ENCODE peak calls at places on chromosomes 13 and 19, in eight cellular contexts. One of them, this sample, is unnamed.

GRCh38 chr13:35475960-35476943 is at the start of gene MAB21L1:
- DNase-seq in CD4-positive, alpha-beta T cell: no peak
- DNase-seq in stimulated activated CD4-positive, alpha-beta T cell treated with anti-CD3 and anti-CD28 coated beads, Interleukin-4, amount 100 ng/mL, for 4 hours: no peak
- DNase-seq in stimulated activated CD8-positive, alpha-beta memory T cell treated with anti-CD3 and anti-CD28 coated beads, Interleukin-2, amount 100 ng/mL, for 48 hours: no peak
- DNase-seq in A549: no peak
- DNase-seq in mesothelial cell of epicardium: no peak
- DNase-seq in esophagus squamous epithelium: no peak
- DNase-seq in stimulated activated naive CD4-positive, alpha-beta T cell treated with Interleukin-2 at 50 U/mL for 16 hours: no peak
- DNase-seq in this sample: peak

GRCh38 chr19:3353493-3353892 is 12.9 kb upstream of the NFIC start:
- DNase-seq in A549: no peak
- DNase-seq in stimulated activated CD8-positive, alpha-beta memory T cell treated with anti-CD3 and anti-CD28 coated beads, Interleukin-2, amount 100 ng/mL, for 48 hours: no peak
- DNase-seq in mesothelial cell of epicardium: no peak
- DNase-seq in stimulated activated CD4-positive, alpha-beta T cell treated with anti-CD3 and anti-CD28 coated beads, Interleukin-4, amount 100 ng/mL, for 4 hours: no peak
- DNase-seq in esophagus squamous epithelium: no peak
- DNase-seq in CD4-positive, alpha-beta T cell: no peak
- DNase-seq in stimulated activated naive CD4-positive, alpha-beta T cell treated with Interleukin-2 at 50 U/mL for 16 hours: no peak
- DNase-seq in this sample: no peak

GRCh38 chr19:7494416-7495098 is 5.7 kb upstream of the PEX11G start:
- DNase-seq in stimulated activated CD4-positive, alpha-beta T cell treated with anti-CD3 and anti-CD28 coated beads, Interleukin-4, amount 100 ng/mL, for 4 hours: no peak
- DNase-seq in esophagus squamous epithelium: no peak
- DNase-seq in mesothelial cell of epicardium: no peak
- DNase-seq in stimulated activated naive CD4-positive, alpha-beta T cell treated with Interleukin-2 at 50 U/mL for 16 hours: no peak
- DNase-seq in stimulated activated CD8-positive, alpha-beta memory T cell treated with anti-CD3 and anti-CD28 coated beads, Interleukin-2, amount 100 ng/mL, for 48 hours: no peak
- DNase-seq in A549: no peak
- DNase-seq in CD4-positive, alpha-beta T cell: no peak
- DNase-seq in this sample: peak

GRCh38 chr13:50670272-50670671 is 173.2 kb downstream of the DLEU7 start:
- DNase-seq in A549: no peak
- DNase-seq in stimulated activated CD4-positive, alpha-beta T cell treated with anti-CD3 and anti-CD28 coated beads, Interleukin-4, amount 100 ng/mL, for 4 hours: no peak
- DNase-seq in CD4-positive, alpha-beta T cell: no peak
- DNase-seq in stimulated activated naive CD4-positive, alpha-beta T cell treated with Interleukin-2 at 50 U/mL for 16 hours: no peak
- DNase-seq in mesothelial cell of epicardium: no peak
- DNase-seq in esophagus squamous epithelium: no peak
- DNase-seq in stimulated activated CD8-positive, alpha-beta memory T cell treated with anti-CD3 and anti-CD28 coated beads, Interleukin-2, amount 100 ng/mL, for 48 hours: no peak
- DNase-seq in this sample: no peak

GRCh38 chr19:41264581-41265375 is 606 bp downstream of the HNRNPUL1 start:
- DNase-seq in mesothelial cell of epicardium: no peak
- DNase-seq in stimulated activated CD8-positive, alpha-beta memory T cell treated with anti-CD3 and anti-CD28 coated beads, Interleukin-2, amount 100 ng/mL, for 48 hours: peak
- DNase-seq in stimulated activated CD4-positive, alpha-beta T cell treated with anti-CD3 and anti-CD28 coated beads, Interleukin-4, amount 100 ng/mL, for 4 hours: peak
- DNase-seq in A549: peak
- DNase-seq in esophagus squamous epithelium: no peak
- DNase-seq in stimulated activated naive CD4-positive, alpha-beta T cell treated with Interleukin-2 at 50 U/mL for 16 hours: peak
- DNase-seq in CD4-positive, alpha-beta T cell: peak
- DNase-seq in this sample: peak

GRCh38 chr13:100610399-100611347 is 22.1 kb upstream of the GGACT start:
- DNase-seq in A549: no peak
- DNase-seq in stimulated activated naive CD4-positive, alpha-beta T cell treated with Interleukin-2 at 50 U/mL for 16 hours: no peak
- DNase-seq in CD4-positive, alpha-beta T cell: no peak
- DNase-seq in esophagus squamous epithelium: no peak
- DNase-seq in stimulated activated CD8-positive, alpha-beta memory T cell treated with anti-CD3 and anti-CD28 coated beads, Interleukin-2, amount 100 ng/mL, for 48 hours: no peak
- DNase-seq in stimulated activated CD4-positive, alpha-beta T cell treated with anti-CD3 and anti-CD28 coated beads, Interleukin-4, amount 100 ng/mL, for 4 hours: no peak
- DNase-seq in mesothelial cell of epicardium: no peak
- DNase-seq in this sample: no peak

GRCh38 chr13:55783841-55784240 is 1356.9 kb upstream of the PRR20A start:
- DNase-seq in CD4-positive, alpha-beta T cell: no peak
- DNase-seq in stimulated activated CD4-positive, alpha-beta T cell treated with anti-CD3 and anti-CD28 coated beads, Interleukin-4, amount 100 ng/mL, for 4 hours: no peak
- DNase-seq in stimulated activated CD8-positive, alpha-beta memory T cell treated with anti-CD3 and anti-CD28 coated beads, Interleukin-2, amount 100 ng/mL, for 48 hours: no peak
- DNase-seq in stimulated activated naive CD4-positive, alpha-beta T cell treated with Interleukin-2 at 50 U/mL for 16 hours: no peak
- DNase-seq in A549: no peak
- DNase-seq in mesothelial cell of epicardium: no peak
- DNase-seq in esophagus squamous epithelium: no peak
- DNase-seq in this sample: no peak

GRCh38 chr19:17654993-17655392 is 33.2 kb downstream of the UNC13A start:
- DNase-seq in stimulated activated naive CD4-positive, alpha-beta T cell treated with Interleukin-2 at 50 U/mL for 16 hours: no peak
- DNase-seq in esophagus squamous epithelium: no peak
- DNase-seq in A549: peak
- DNase-seq in stimulated activated CD8-positive, alpha-beta memory T cell treated with anti-CD3 and anti-CD28 coated beads, Interleukin-2, amount 100 ng/mL, for 48 hours: no peak
- DNase-seq in stimulated activated CD4-positive, alpha-beta T cell treated with anti-CD3 and anti-CD28 coated beads, Interleukin-4, amount 100 ng/mL, for 4 hours: no peak
- DNase-seq in mesothelial cell of epicardium: no peak
- DNase-seq in CD4-positive, alpha-beta T cell: no peak
- DNase-seq in this sample: no peak

GRCh38 chr13:106530907-106531520 is 4.4 kb downstream of the EFNB2 start:
- DNase-seq in mesothelial cell of epicardium: no peak
- DNase-seq in stimulated activated CD8-positive, alpha-beta memory T cell treated with anti-CD3 and anti-CD28 coated beads, Interleukin-2, amount 100 ng/mL, for 48 hours: no peak
- DNase-seq in stimulated activated CD4-positive, alpha-beta T cell treated with anti-CD3 and anti-CD28 coated beads, Interleukin-4, amount 100 ng/mL, for 4 hours: no peak
- DNase-seq in stimulated activated naive CD4-positive, alpha-beta T cell treated with Interleukin-2 at 50 U/mL for 16 hours: no peak
- DNase-seq in A549: no peak
- DNase-seq in CD4-positive, alpha-beta T cell: no peak
- DNase-seq in esophagus squamous epithelium: no peak
- DNase-seq in this sample: no peak

GRCh38 chr19:5020368-5020767 is 51.5 kb downstream of the KDM4B start:
- DNase-seq in stimulated activated naive CD4-positive, alpha-beta T cell treated with Interleukin-2 at 50 U/mL for 16 hours: no peak
- DNase-seq in A549: no peak
- DNase-seq in mesothelial cell of epicardium: no peak
- DNase-seq in stimulated activated CD4-positive, alpha-beta T cell treated with anti-CD3 and anti-CD28 coated beads, Interleukin-4, amount 100 ng/mL, for 4 hours: no peak
- DNase-seq in CD4-positive, alpha-beta T cell: no peak
- DNase-seq in stimulated activated CD8-positive, alpha-beta memory T cell treated with anti-CD3 and anti-CD28 coated beads, Interleukin-2, amount 100 ng/mL, for 48 hours: no peak
- DNase-seq in esophagus squamous epithelium: no peak
- DNase-seq in this sample: no peak

GRCh38 chr13:54357284-54357933 is 1328.8 kb downstream of the OLFM4 start:
- DNase-seq in stimulated activated CD4-positive, alpha-beta T cell treated with anti-CD3 and anti-CD28 coated beads, Interleukin-4, amount 100 ng/mL, for 4 hours: no peak
- DNase-seq in stimulated activated CD8-positive, alpha-beta memory T cell treated with anti-CD3 and anti-CD28 coated beads, Interleukin-2, amount 100 ng/mL, for 48 hours: no peak
- DNase-seq in stimulated activated naive CD4-positive, alpha-beta T cell treated with Interleukin-2 at 50 U/mL for 16 hours: no peak
- DNase-seq in CD4-positive, alpha-beta T cell: no peak
- DNase-seq in mesothelial cell of epicardium: no peak
- DNase-seq in esophagus squamous epithelium: no peak
- DNase-seq in A549: no peak
- DNase-seq in this sample: no peak

GRCh38 chr13:95523598-95523997 is 28.9 kb upstream of the CLDN10 start:
- DNase-seq in stimulated activated CD4-positive, alpha-beta T cell treated with anti-CD3 and anti-CD28 coated beads, Interleukin-4, amount 100 ng/mL, for 4 hours: no peak
- DNase-seq in esophagus squamous epithelium: no peak
- DNase-seq in stimulated activated CD8-positive, alpha-beta memory T cell treated with anti-CD3 and anti-CD28 coated beads, Interleukin-2, amount 100 ng/mL, for 48 hours: no peak
- DNase-seq in CD4-positive, alpha-beta T cell: no peak
- DNase-seq in stimulated activated naive CD4-positive, alpha-beta T cell treated with Interleukin-2 at 50 U/mL for 16 hours: no peak
- DNase-seq in A549: no peak
- DNase-seq in mesothelial cell of epicardium: no peak
- DNase-seq in this sample: no peak

GRCh38 chr13:36418022-36418805 is 14.1 kb upstream of the CCNA1 start:
- DNase-seq in CD4-positive, alpha-beta T cell: no peak
- DNase-seq in esophagus squamous epithelium: no peak
- DNase-seq in stimulated activated CD4-positive, alpha-beta T cell treated with anti-CD3 and anti-CD28 coated beads, Interleukin-4, amount 100 ng/mL, for 4 hours: no peak
- DNase-seq in stimulated activated naive CD4-positive, alpha-beta T cell treated with Interleukin-2 at 50 U/mL for 16 hours: no peak
- DNase-seq in stimulated activated CD8-positive, alpha-beta memory T cell treated with anti-CD3 and anti-CD28 coated beads, Interleukin-2, amount 100 ng/mL, for 48 hours: no peak
- DNase-seq in A549: no peak
- DNase-seq in mesothelial cell of epicardium: no peak
- DNase-seq in this sample: peak

GRCh38 chr13:41177616-41178015 is 16.8 kb downstream of the KBTBD7 start:
- DNase-seq in stimulated activated CD4-positive, alpha-beta T cell treated with anti-CD3 and anti-CD28 coated beads, Interleukin-4, amount 100 ng/mL, for 4 hours: no peak
- DNase-seq in CD4-positive, alpha-beta T cell: no peak
- DNase-seq in A549: no peak
- DNase-seq in mesothelial cell of epicardium: no peak
- DNase-seq in esophagus squamous epithelium: no peak
- DNase-seq in stimulated activated naive CD4-positive, alpha-beta T cell treated with Interleukin-2 at 50 U/mL for 16 hours: no peak
- DNase-seq in stimulated activated CD8-positive, alpha-beta memory T cell treated with anti-CD3 and anti-CD28 coated beads, Interleukin-2, amount 100 ng/mL, for 48 hours: no peak
- DNase-seq in this sample: peak